ENCODE peak calls at places on chromosomes 11 and 22, in five cellular contexts. A is NCI-H1694 treated with DMSO at 0.1 percent for 48 hours; O is GM03348; I is stimulated activated CD4-positive, alpha-beta T cell treated with anti-CD3 and anti-CD28 coated beads, Interleukin-12 subunit alpha, Interleukin-12 subunit beta, amount 100 ng/mL, for 48 hours; B is GM04503. M is an unnamed sample.

GRCh38 chr11:16252373-16252772 is 104.0 kb downstream of the SOX6 start:
- DNase-seq in A (no peak), B (no peak), I (no peak), O (no peak), M (no peak)

GRCh38 chr11:71446942-71447688 is 1.1 kb downstream of the DHCR7 start:
- DNase-seq in B (peak), A (no peak), O (peak), I (no peak), M (peak)

GRCh38 chr22:47018010-47018910 is 255.8 kb downstream of the TBC1D22A start:
- DNase-seq in O (no peak), A (no peak), B (no peak), I (no peak), M (no peak)

GRCh38 chr11:130554241-130555055 is 106.0 kb downstream of the ADAMTS15 start:
- DNase-seq in B (no peak), I (no peak), O (no peak), A (no peak), M (peak)

GRCh38 chr11:31768744-31769143 is 42.4 kb downstream of the PAX6 start:
- DNase-seq in O (no peak), B (no peak), I (no peak), A (no peak), M (no peak)

GRCh38 chr11:30197869-30198268 is 32.9 kb upstream of the FSHB start:
- DNase-seq in A (no peak), I (no peak), B (no peak), O (no peak), M (no peak)

GRCh38 chr11:210803-211180 is 3.3 kb downstream of the RIC8A start:
- DNase-seq in O (no peak), B (no peak), A (no peak), I (no peak), M (no peak)

GRCh38 chr22:17107547-17107810 is 13.7 kb downstream of the TMEM121B start:
- DNase-seq in B (no peak), O (no peak), A (no peak), I (no peak), M (no peak)

GRCh38 chr11:68448604-68449011 is 11.9 kb upstream of the PPP6R3 start:
- DNase-seq in A (no peak), O (no peak), I (no peak), B (no peak), M (no peak)

GRCh38 chr11:117871160-117871559 is 5.3 kb downstream of the FXYD6 start:
- DNase-seq in B (no peak), I (no peak), A (no peak), O (no peak), M (no peak)

GRCh38 chr22:29217827-29218757 is 12.4 kb downstream of the EMID1 start:
- DNase-seq in I (no peak), A (no peak), O (no peak), B (no peak), M (no peak)

GRCh38 chr11:85918910-85919794 is 64.0 kb downstream of the CCDC83 start:
- DNase-seq in A (no peak), O (no peak), B (no peak), I (no peak), M (peak)

GRCh38 chr11:79101736-79102135 is 339.1 kb downstream of the TENM4 start:
- DNase-seq in O (no peak), I (no peak), A (no peak), B (no peak), M (no peak)

GRCh38 chr11:47177229-47177845 is 658 bp upstream of the ARFGAP2 start:
- DNase-seq in O (peak), A (peak), B (peak), I (peak), M (peak)

GRCh38 chr11:62137276-62137861 is 13.6 kb downstream of the INCENP start:
- DNase-seq in O (no peak), B (no peak), I (no peak), A (no peak), M (no peak)

GRCh38 chr22:29031236-29031982 is 30.2 kb downstream of the C22orf31 start:
- DNase-seq in A (no peak), I (no peak), O (peak), B (peak), M (peak)

GRCh38 chr11:8251767-8252295 is 11.8 kb downstream of the LMO1 start:
- DNase-seq in B (no peak), O (no peak), I (no peak), A (no peak), M (no peak)

GRCh38 chr11:80144932-80145612 is 704.2 kb upstream of the TENM4 start:
- DNase-seq in O (no peak), I (no peak), B (no peak), A (no peak), M (no peak)

GRCh38 chr11:32029721-32030120 is 61.2 kb upstream of the RCN1 start:
- DNase-seq in I (no peak), A (no peak), B (no peak), O (peak), M (no peak)

GRCh38 chr22:29710193-29710592 is 9.6 kb upstream of the CABP7 start:
- DNase-seq in I (no peak), A (no peak), O (no peak), B (no peak), M (no peak)

GRCh38 chr22:47460870-47461269 is 698.4 kb downstream of the TBC1D22A start:
- DNase-seq in I (no peak), A (no peak), O (no peak), B (no peak), M (no peak)

GRCh38 chr22:46043816-46044717 is 67.1 kb upstream of the WNT7B start:
- DNase-seq in O (peak), A (no peak), B (no peak), I (no peak), M (no peak)

GRCh38 chr11:32312865-32313403 is 122.4 kb downstream of the WT1 start:
- DNase-seq in B (no peak), A (peak), I (no peak), O (peak), M (peak)

GRCh38 chr11:62026739-62027138 is 59.3 kb upstream of the FTH1 start:
- DNase-seq in O (no peak), I (no peak), B (no peak), A (no peak), M (no peak)

GRCh38 chr22:33034753-33035152 is 23.4 kb downstream of the SYN3 start:
- DNase-seq in B (no peak), O (no peak), A (no peak), I (no peak), M (no peak)

GRCh38 chr11:33040127-33040861 is 922 bp downstream of the TCP11L1 start:
- DNase-seq in O (no peak), A (peak), I (no peak), B (no peak), M (no peak)